ENCODE peak calls at places on chromosomes 3 and 15, in four cellular contexts. A, K, E and U are unnamed samples.
A peak's percentile ranks its signal among the peaks of the same experiment; 100 is the strongest.

GRCh38 chr3:37737134-37737533 is 124.5 kb upstream of the CTDSPL start:
- DNase-seq in K (no peak), E (no peak), A (no peak), U (no peak)

GRCh38 chr15:40872791-40873526 is 1.1 kb downstream of the RHOV start:
- DNase-seq in A (no peak), K (no peak), E (no peak), U (no peak)

GRCh38 chr3:72678892-72679291 is 169.4 kb downstream of the SHQ1 start:
- DNase-seq in E (no peak), K (peak; percentile 24), A (no peak), U (no peak)

GRCh38 chr15:51425517-51426033 is 84.1 kb downstream of the GLDN start:
- DNase-seq in E (no peak), K (no peak), A (no peak), U (no peak)

GRCh38 chr3:65048151-65048550 is 360.4 kb upstream of the ADAMTS9 start:
- DNase-seq in A (no peak), K (no peak), E (no peak), U (no peak)

GRCh38 chr3:23629181-23629893 is 176.4 kb upstream of the UBE2E1 start:
- DNase-seq in A (no peak), K (no peak), E (no peak), U (no peak)

GRCh38 chr15:56963126-56963525 is 44.7 kb downstream of the TCF12 start:
- DNase-seq in E (no peak), A (no peak), K (no peak), U (no peak)

GRCh38 chr3:169283902-169284451 is 379.5 kb downstream of the MECOM start:
- DNase-seq in K (no peak), E (no peak), A (no peak), U (no peak)

GRCh38 chr15:91787198-91787597 is 66.3 kb upstream of the SLCO3A1 start:
- DNase-seq in K (no peak), E (no peak), A (no peak), U (no peak)

GRCh38 chr3:43183456-43183855 is 77.6 kb upstream of the POMGNT2 start:
- DNase-seq in E (no peak), K (no peak), A (no peak), U (no peak)

GRCh38 chr3:59820352-59820934 is 770.6 kb upstream of the CFAP20DC start:
- DNase-seq in A (no peak), K (no peak), E (no peak), U (no peak)

GRCh38 chr3:148600902-148601765 is 96.6 kb upstream of the AGTR1 start:
- DNase-seq in K (peak; percentile 79), E (no peak), A (no peak), U (no peak)

GRCh38 chr15:26235148-26235769 is 372.1 kb upstream of the ATP10A start:
- DNase-seq in K (no peak), E (no peak), A (no peak), U (no peak)